ENCODE peak calls at places on chromosome 15, in four cellular contexts. One of them, this sample, is unnamed. For H3K36me3, the result is how much of the 10 kb centered on the place peaks cover.

GRCh38 chr15:74175271-74176191 is 2.0 kb downstream of the ISLR start:
- DNase-seq in aorta: peak
- DNase-seq in Peyer's patch: no peak
- DNase-seq in SJSA1: no peak
- DNase-seq in this sample: peak

GRCh38 chr15:93608643-93609148 is 519.7 kb upstream of the RGMA start:
- DNase-seq in Peyer's patch: no peak
- DNase-seq in aorta: no peak
- DNase-seq in SJSA1: no peak
- DNase-seq in this sample: no peak

GRCh38 chr15:70505411-70505919 is 257.9 kb downstream of the UACA start:
- DNase-seq in aorta: no peak
- DNase-seq in SJSA1: peak
- DNase-seq in Peyer's patch: no peak
- DNase-seq in this sample: no peak

GRCh38 chr15:32716216-32716959 is 1.4 kb upstream of the GREM1 start:
- DNase-seq in Peyer's patch: no peak
- DNase-seq in SJSA1: no peak
- DNase-seq in aorta: no peak
- DNase-seq in this sample: no peak

GRCh38 chr15:33722005-33722672 is 246.2 kb upstream of the CHRM5 start:
- DNase-seq in aorta: no peak
- DNase-seq in SJSA1: no peak
- DNase-seq in Peyer's patch: no peak
- DNase-seq in this sample: no peak

GRCh38 chr15:88610756-88611231 is 10.3 kb upstream of the AEN start:
- DNase-seq in Peyer's patch: no peak
- DNase-seq in SJSA1: no peak
- DNase-seq in aorta: peak
- DNase-seq in this sample: no peak

GRCh38 chr15:41850482-41851166 is 12.0 kb downstream of the PLA2G4B start:
- DNase-seq in Peyer's patch: no peak
- DNase-seq in SJSA1: no peak
- DNase-seq in aorta: no peak
- DNase-seq in this sample: no peak

GRCh38 chr15:69607101-69607500 is 154.5 kb downstream of the RPLP1 start:
- DNase-seq in SJSA1: no peak
- DNase-seq in aorta: no peak
- DNase-seq in Peyer's patch: no peak
- DNase-seq in this sample: peak

GRCh38 chr15:80974914-80975313 is 14.7 kb downstream of the MESD start:
- DNase-seq in SJSA1: no peak
- DNase-seq in Peyer's patch: no peak
- DNase-seq in aorta: no peak
- DNase-seq in this sample: no peak

GRCh38 chr15:70127288-70127746 is 29.6 kb upstream of the TLE3 start:
- DNase-seq in SJSA1: peak
- DNase-seq in aorta: no peak
- DNase-seq in Peyer's patch: no peak
- DNase-seq in this sample: no peak

GRCh38 chr15:22786868-22787698 is 639 bp downstream of the NIPA1 start:
- DNase-seq in SJSA1: peak
- DNase-seq in aorta: peak
- DNase-seq in Peyer's patch: no peak
- DNase-seq in this sample: no peak

GRCh38 chr15:90955911-90956310 is 1.2 kb downstream of the RCCD1 start:
- DNase-seq in aorta: no peak
- DNase-seq in SJSA1: no peak
- DNase-seq in Peyer's patch: no peak
- DNase-seq in this sample: no peak

GRCh38 chr15:48520376-48521155 is 124.9 kb downstream of the FBN1 start:
- DNase-seq in Peyer's patch: no peak
- DNase-seq in aorta: no peak
- DNase-seq in SJSA1: no peak
- DNase-seq in this sample: no peak

GRCh38 chr15:30905821-30906220 is 2.1 kb downstream of the FAN1 start:
- DNase-seq in Peyer's patch: no peak
- DNase-seq in SJSA1: no peak
- DNase-seq in aorta: no peak
- DNase-seq in this sample: no peak

GRCh38 chr15:96428742-96429141 is 98.2 kb downstream of the NR2F2 start:
- DNase-seq in Peyer's patch: no peak
- DNase-seq in aorta: no peak
- DNase-seq in SJSA1: peak
- DNase-seq in this sample: no peak

GRCh38 chr15:74869372-74869725 is 3.8 kb downstream of the SCAMP2 start:
- DNase-seq in Peyer's patch: no peak
- DNase-seq in SJSA1: no peak
- DNase-seq in aorta: no peak
- DNase-seq in this sample: no peak

GRCh38 chr15:89812126-89812846 is 2.4 kb downstream of the ANPEP start:
- DNase-seq in SJSA1: no peak
- DNase-seq in Peyer's patch: no peak
- DNase-seq in aorta: no peak
- DNase-seq in this sample: peak

GRCh38 chr15:62455441-62455921 is 290.4 kb upstream of the C2CD4B start:
- DNase-seq in SJSA1: peak
- DNase-seq in Peyer's patch: no peak
- DNase-seq in aorta: no peak
- DNase-seq in this sample: no peak

GRCh38 chr15:53549697-53550315 is 209.7 kb downstream of the WDR72 start:
- DNase-seq in aorta: no peak
- DNase-seq in SJSA1: no peak
- DNase-seq in Peyer's patch: no peak
- DNase-seq in this sample: no peak

GRCh38 chr15:89115547-89115946 is 27.3 kb downstream of the ABHD2 start:
- DNase-seq in Peyer's patch: no peak
- DNase-seq in aorta: no peak
- DNase-seq in SJSA1: no peak
- DNase-seq in this sample: no peak

GRCh38 chr15:25850154-25851111 is 12.7 kb downstream of the ATP10A start:
- DNase-seq in aorta: peak
- DNase-seq in SJSA1: peak
- DNase-seq in Peyer's patch: peak
- DNase-seq in this sample: peak

GRCh38 chr15:41949400-41950126 is 22.8 kb downstream of the EHD4 start:
- DNase-seq in aorta: no peak
- DNase-seq in Peyer's patch: no peak
- DNase-seq in SJSA1: peak
- DNase-seq in this sample: no peak

GRCh38 chr15:89177633-89178306 is 43.6 kb downstream of the RLBP1 start:
- DNase-seq in SJSA1: peak
- DNase-seq in Peyer's patch: peak
- DNase-seq in aorta: no peak
- DNase-seq in this sample: peak

GRCh38 chr15:92272106-92272505 is 121.6 kb upstream of the ST8SIA2 start:
- DNase-seq in Peyer's patch: no peak
- DNase-seq in SJSA1: no peak
- DNase-seq in aorta: no peak
- DNase-seq in this sample: no peak

GRCh38 chr15:57662091-57662744 is 44.3 kb upstream of the POLR2M start:
- DNase-seq in aorta: no peak
- DNase-seq in Peyer's patch: no peak
- DNase-seq in SJSA1: no peak
- DNase-seq in this sample: no peak

GRCh38 chr15:74613089-74613952 is 2.3 kb upstream of the CLK3 start:
- DNase-seq in Peyer's patch: no peak
- DNase-seq in SJSA1: no peak
- DNase-seq in aorta: no peak
- DNase-seq in this sample: no peak

GRCh38 chr15:80619677-80620076 is 75.4 kb upstream of the ABHD17C start:
- DNase-seq in aorta: no peak
- DNase-seq in SJSA1: no peak
- DNase-seq in Peyer's patch: no peak
- DNase-seq in this sample: no peak

GRCh38 chr15:48090666-48091065 is 30.1 kb upstream of the SLC24A5 start:
- DNase-seq in Peyer's patch: no peak
- DNase-seq in SJSA1: no peak
- DNase-seq in aorta: no peak
- DNase-seq in this sample: no peak

GRCh38 chr15:57259511-57260143 is 116.7 kb upstream of the CGNL1 start:
- DNase-seq in aorta: no peak
- DNase-seq in SJSA1: no peak
- DNase-seq in Peyer's patch: no peak
- DNase-seq in this sample: no peak

GRCh38 chr15:73647259-73648026 is 14.3 kb upstream of the NPTN start:
- DNase-seq in aorta: no peak
- DNase-seq in Peyer's patch: no peak
- DNase-seq in SJSA1: no peak
- DNase-seq in this sample: no peak

GRCh38 chr15:30059771-30060170 is 23.0 kb upstream of the GOLGA8J start:
- DNase-seq in aorta: no peak
- DNase-seq in Peyer's patch: no peak
- DNase-seq in SJSA1: no peak
- DNase-seq in this sample: no peak

GRCh38 chr15:85386261-85386660 is 5.9 kb downstream of the AKAP13 start:
- DNase-seq in aorta: no peak
- DNase-seq in SJSA1: no peak
- DNase-seq in Peyer's patch: no peak
- DNase-seq in this sample: no peak
- H3K27ac ChIP-seq in aorta: no peak
- H3K27ac ChIP-seq in SJSA1: no peak
- H3K27ac ChIP-seq in Peyer's patch: no peak
- H3K27ac ChIP-seq in this sample: no peak

DNA sequence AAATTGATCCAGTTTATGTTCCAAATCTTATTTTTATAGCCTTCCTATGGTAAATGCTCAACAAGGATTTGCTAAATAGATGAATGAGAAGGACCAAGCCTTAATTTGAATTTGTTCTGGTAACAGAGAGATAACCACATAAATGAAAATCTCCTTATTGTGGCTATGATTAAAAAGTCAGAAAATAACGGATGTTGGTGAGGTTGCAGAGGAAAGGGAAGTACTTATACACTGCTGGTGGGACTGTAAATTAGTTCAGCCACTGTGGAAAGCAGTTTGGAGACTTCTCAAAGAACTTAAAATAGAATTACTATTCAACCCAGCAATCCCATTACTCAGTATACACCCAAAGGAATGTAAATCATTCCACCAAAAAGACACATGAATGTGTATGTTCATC is 26.2 kb downstream of the AAGAB start:
- DNase-seq in Peyer's patch: no peak
- DNase-seq in SJSA1: no peak
- DNase-seq in aorta: no peak
- DNase-seq in this sample: no peak
- H3K36me3 ChIP-seq in Peyer's patch: under half
- H3K36me3 ChIP-seq in SJSA1: half or more
- H3K36me3 ChIP-seq in aorta: under half
- H3K36me3 ChIP-seq in this sample: under half

DNA sequence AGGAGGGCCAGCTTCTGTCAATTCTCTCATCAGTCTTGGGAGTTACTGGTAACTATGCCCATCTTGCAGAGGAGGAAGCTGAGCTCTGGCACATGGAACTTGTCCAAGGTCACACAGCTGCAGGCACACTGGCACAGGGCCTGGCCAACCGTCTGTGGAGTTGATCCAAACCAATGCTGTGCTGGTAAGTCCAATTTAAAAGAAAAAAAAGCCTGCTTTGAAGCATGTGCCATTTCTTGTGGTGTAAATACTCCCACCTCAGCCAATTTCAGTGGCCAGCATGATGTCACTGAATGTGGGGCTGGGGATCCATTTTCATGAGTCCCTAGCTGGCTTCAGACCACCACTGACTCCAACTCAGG is 83.4 kb downstream of the CHSY1 start:
- DNase-seq in SJSA1: no peak
- DNase-seq in Peyer's patch: no peak
- DNase-seq in aorta: peak
- DNase-seq in this sample: peak
- H3K27ac ChIP-seq in SJSA1: peak
- H3K27ac ChIP-seq in Peyer's patch: peak
- H3K27ac ChIP-seq in aorta: peak
- H3K27ac ChIP-seq in this sample: peak

DNA sequence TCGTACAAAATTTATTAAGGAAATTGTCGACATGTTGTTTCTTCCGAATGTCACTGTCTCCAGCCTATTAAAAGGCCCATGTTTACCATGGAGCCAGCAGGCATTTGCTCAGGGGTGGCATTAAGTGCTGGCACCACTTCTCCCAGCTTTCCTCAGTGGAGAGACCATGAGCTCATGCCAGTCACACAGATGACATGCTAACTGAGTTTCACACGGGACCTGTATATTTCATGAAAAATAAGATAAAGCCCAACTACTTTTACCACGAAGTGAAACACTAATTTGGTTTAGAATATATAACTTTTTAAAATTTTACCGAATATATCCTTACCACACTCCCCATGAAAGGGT is 93.4 kb downstream of the ETFA start:
- DNase-seq in SJSA1: no peak
- DNase-seq in aorta: no peak
- DNase-seq in Peyer's patch: no peak
- DNase-seq in this sample: no peak
- H3K36me3 ChIP-seq in SJSA1: under half
- H3K36me3 ChIP-seq in aorta: under half
- H3K36me3 ChIP-seq in Peyer's patch: under half
- H3K36me3 ChIP-seq in this sample: under half

GRCh38 chr15:40242216-40242599 is 3.3 kb downstream of the PAK6 start:
- DNase-seq in Peyer's patch: no peak
- DNase-seq in aorta: peak
- DNase-seq in SJSA1: no peak
- DNase-seq in this sample: no peak

GRCh38 chr15:40238927-40239591 is at the start of gene PAK6:
- DNase-seq in aorta: no peak
- DNase-seq in Peyer's patch: peak
- DNase-seq in SJSA1: peak
- DNase-seq in this sample: no peak

GRCh38 chr15:40239671-40240618 is 1.1 kb downstream of the PAK6 start:
- DNase-seq in SJSA1: no peak
- DNase-seq in Peyer's patch: peak
- DNase-seq in aorta: no peak
- DNase-seq in this sample: no peak

GRCh38 chr15:40241305-40242215 is 2.7 kb downstream of the PAK6 start:
- DNase-seq in aorta: peak
- DNase-seq in Peyer's patch: peak
- DNase-seq in SJSA1: no peak
- DNase-seq in this sample: no peak

DNA sequence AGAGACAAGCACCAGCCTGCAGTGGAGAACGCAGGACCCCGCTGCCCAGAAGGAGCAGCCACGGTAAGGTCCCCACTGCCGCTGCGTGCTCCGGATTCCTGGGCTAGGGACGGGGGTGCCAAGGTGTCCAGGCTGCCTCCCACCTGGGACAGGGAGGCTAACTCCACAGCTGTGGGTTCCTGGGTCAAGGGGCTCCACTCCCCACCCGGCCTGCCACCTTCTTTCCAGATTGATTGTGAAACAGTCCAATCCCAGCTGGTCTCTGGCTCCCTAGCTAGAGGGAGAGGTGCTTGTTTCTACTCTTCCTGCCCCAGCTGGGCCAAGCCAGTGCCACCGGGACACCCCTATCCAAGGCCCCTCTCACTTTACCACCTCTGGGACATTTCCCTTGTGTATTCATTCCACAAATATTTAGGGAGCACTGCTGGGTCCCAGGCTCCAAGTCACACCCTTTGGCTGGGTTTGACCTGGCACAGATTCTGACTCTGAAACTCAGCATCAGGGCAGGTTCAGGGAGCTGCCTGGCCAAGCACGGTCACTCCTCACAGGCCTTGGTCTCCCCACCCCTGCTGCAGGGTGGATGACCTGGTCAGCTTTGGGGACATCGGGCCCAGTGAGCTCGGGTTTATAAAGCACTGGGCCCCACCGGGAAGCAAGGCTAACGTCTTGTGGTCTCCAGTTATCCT is 1.9 kb downstream of the PAK6 start:
- DNase-seq in Peyer's patch: peak
- DNase-seq in SJSA1: no peak
- DNase-seq in aorta: no peak
- DNase-seq in this sample: no peak
- H3K27ac ChIP-seq in Peyer's patch: no peak
- H3K27ac ChIP-seq in SJSA1: no peak
- H3K27ac ChIP-seq in aorta: no peak
- H3K27ac ChIP-seq in this sample: no peak